ENCODE peak calls at places on chromosomes 4 and X, in six cellular contexts. C, N, X, Q, G and P are unnamed samples.

GRCh38 chrX:32514986-32515385 is 696.4 kb downstream of the DMD start:
- DNase-seq in X (no peak), Q (no peak), C (no peak), G (no peak), N (no peak), P (no peak)

GRCh38 chr4:138869631-138870030 is 145.9 kb upstream of the NOCT start:
- DNase-seq in X (no peak), G (no peak), Q (no peak), N (no peak), C (no peak), P (peak; percentile 46)

GRCh38 chrX:13428055-13428786 is 108.4 kb upstream of the ATXN3L start:
- DNase-seq in X (no peak), N (no peak), Q (peak; percentile 26), G (no peak), C (peak; percentile 11), P (no peak)

GRCh38 chr4:185782523-185782922 is 29.5 kb downstream of the SORBS2 start:
- DNase-seq in C (peak; percentile 25), N (no peak), Q (no peak), G (no peak), X (no peak), P (no peak)

GRCh38 chr4:56728512-56728911 is 47.4 kb upstream of the HOPX start:
- DNase-seq in X (peak; percentile 34), Q (no peak), C (peak; percentile 89), G (no peak), N (peak; percentile 70), P (peak; percentile 42)

GRCh38 chr4:86927843-86928395 is 6.9 kb upstream of the AFF1 start:
- DNase-seq in N (peak; percentile 59), X (no peak), G (no peak), C (peak; percentile 66), Q (no peak), P (no peak)

GRCh38 chr4:108917255-108917654 is 154.4 kb upstream of the ETNPPL start:
- DNase-seq in X (no peak), G (no peak), Q (peak; percentile 35), C (no peak), N (no peak), P (no peak)

GRCh38 chr4:102878901-102879300 is 10.1 kb downstream of the CISD2 start:
- DNase-seq in X (no peak), C (no peak), N (no peak), Q (no peak), G (no peak), P (no peak)

GRCh38 chr4:90443231-90443630 is 316.0 kb downstream of the CCSER1 start:
- DNase-seq in N (no peak), G (no peak), C (no peak), Q (no peak), X (no peak), P (no peak)

GRCh38 chr4:23323436-23323835 is 566.4 kb downstream of the PPARGC1A start:
- DNase-seq in G (no peak), Q (no peak), C (no peak), N (no peak), X (no peak), P (no peak)

GRCh38 chr4:2958446-2958845 is 4.8 kb downstream of the NOP14 start:
- DNase-seq in X (no peak), C (no peak), N (no peak), Q (no peak), G (no peak), P (no peak)

GRCh38 chr4:32748498-32748897 is 2028.3 kb downstream of the PCDH7 start:
- DNase-seq in G (no peak), C (peak; percentile 4), X (no peak), N (no peak), Q (peak; percentile 19), P (no peak)

GRCh38 chr4:6560416-6561172 is 14.4 kb upstream of the MAN2B2 start:
- DNase-seq in Q (no peak), C (no peak), X (no peak), G (no peak), N (no peak), P (no peak)

GRCh38 chr4:133162941-133163340 is 13.8 kb downstream of the PCDH10 start:
- DNase-seq in G (no peak), Q (peak; percentile 19), X (no peak), N (no peak), C (no peak), P (no peak)

GRCh38 chr4:123379392-123379791 is 17.2 kb upstream of the SPRY1 start:
- DNase-seq in Q (no peak), N (no peak), C (no peak), G (no peak), X (no peak), P (no peak)

GRCh38 chrX:139691843-139692505 is 16.0 kb downstream of the MCF2 start:
- DNase-seq in G (no peak), Q (peak; percentile 45), C (peak; percentile 5), N (no peak), X (no peak), P (no peak)

GRCh38 chrX:102934624-102935023 is 2.4 kb upstream of the RAB40AL start:
- DNase-seq in G (no peak), X (peak; percentile 30), N (peak; percentile 10), Q (peak; percentile 41), C (peak; percentile 12), P (no peak)

GRCh38 chr4:143625632-143626031 is 74.8 kb downstream of the FREM3 start:
- DNase-seq in C (no peak), N (peak; percentile 9), X (no peak), Q (no peak), G (no peak), P (no peak)

GRCh38 chrX:2243913-2244460 is 256.8 kb downstream of the DHRSX start:
- DNase-seq in C (no peak), G (no peak), X (no peak), Q (no peak), N (no peak), P (no peak)

GRCh38 chrX:40843643-40844042 is 108.3 kb upstream of the MED14 start:
- DNase-seq in X (no peak), C (no peak), G (no peak), N (no peak), Q (no peak), P (no peak)

GRCh38 chrX:40849906-40850672 is 114.7 kb upstream of the MED14 start:
- DNase-seq in Q (no peak), X (no peak), G (no peak), N (no peak), C (no peak), P (no peak)

GRCh38 chrX:40845331-40845911 is 110.1 kb upstream of the MED14 start:
- DNase-seq in Q (peak; percentile 85), C (peak; percentile 67), N (no peak), G (no peak), X (no peak), P (peak; percentile 16)

DNA sequence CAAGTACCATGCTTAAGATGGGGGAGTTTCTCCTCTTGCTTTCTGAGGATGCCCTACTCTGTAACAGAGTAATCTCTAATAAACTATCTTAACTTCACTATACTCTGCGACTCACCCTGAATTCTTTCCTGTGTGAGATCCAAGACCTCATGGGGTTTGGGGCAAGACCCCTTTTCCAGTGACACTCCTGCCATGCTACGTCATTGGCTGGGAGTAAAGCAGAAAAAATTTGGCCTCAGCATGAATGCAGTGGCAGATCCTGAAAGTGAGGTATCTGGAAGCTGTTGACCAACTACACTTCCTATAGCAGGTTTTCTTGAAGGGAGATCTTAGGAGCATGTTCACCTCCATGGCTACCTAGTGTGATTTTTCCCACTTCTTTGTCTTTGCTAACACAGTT is 109.1 kb upstream of the MED14 start:
- DNase-seq in N (no peak), C (no peak), G (no peak), Q (no peak), X (no peak), P (no peak)
- TF ChIP-seq CTCF in N (no peak), C (no peak), G (no peak), Q (no peak), X (no peak), P (no peak)

DNA sequence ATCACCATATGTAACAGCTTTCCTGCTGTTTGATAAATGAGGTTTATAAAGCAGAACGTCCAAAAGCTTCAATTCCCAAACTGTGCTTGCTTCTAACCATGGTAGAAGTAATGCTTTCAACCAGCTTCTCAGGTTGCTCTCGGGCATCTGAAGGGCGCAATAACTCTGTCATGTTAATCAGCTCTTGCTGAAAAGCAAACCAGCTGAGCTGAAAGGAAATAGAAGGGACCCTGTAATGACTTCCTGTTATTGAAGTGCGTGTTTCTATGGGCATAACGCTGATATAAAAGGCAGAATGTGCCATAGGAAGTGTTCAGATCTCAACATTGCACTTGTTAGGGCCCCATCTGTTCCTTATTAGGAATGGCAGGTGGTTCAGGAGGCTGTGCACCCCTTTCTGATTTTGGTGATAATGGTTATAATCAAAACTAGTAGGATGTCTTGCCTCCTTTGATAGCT is 21.2 kb downstream of the HERC3 start:
- DNase-seq in N (no peak), Q (peak; percentile 49), G (peak; percentile 32), C (no peak), X (no peak), P (no peak)
- H3K4me3 ChIP-seq in N (no peak overlapping the region), Q (no peak overlapping the region), G (peak overlapping the region; percentile 19), C (no peak overlapping the region), X (no peak overlapping the region), P (peak overlapping the region; percentile 6)

GRCh38 chrX:11541510-11541909 is 124.2 kb downstream of the ARHGAP6 start:
- DNase-seq in X (no peak), C (no peak), Q (no peak), N (no peak), G (no peak), P (no peak)

GRCh38 chrX:11546917-11547316 is 118.8 kb downstream of the ARHGAP6 start:
- DNase-seq in X (no peak), G (no peak), Q (no peak), C (no peak), N (no peak), P (no peak)

GRCh38 chrX:11540532-11541377 is 125.0 kb downstream of the ARHGAP6 start:
- DNase-seq in Q (no peak), G (no peak), N (no peak), C (no peak), X (no peak), P (peak; percentile 25)

GRCh38 chrX:11543249-11543648 is 122.5 kb downstream of the ARHGAP6 start:
- DNase-seq in N (no peak), X (no peak), C (no peak), Q (no peak), G (no peak), P (no peak)
- TF ChIP-seq CTCF in N (no peak), X (no peak), C (no peak), Q (peak; percentile 33), G (no peak), P (no peak)

DNA sequence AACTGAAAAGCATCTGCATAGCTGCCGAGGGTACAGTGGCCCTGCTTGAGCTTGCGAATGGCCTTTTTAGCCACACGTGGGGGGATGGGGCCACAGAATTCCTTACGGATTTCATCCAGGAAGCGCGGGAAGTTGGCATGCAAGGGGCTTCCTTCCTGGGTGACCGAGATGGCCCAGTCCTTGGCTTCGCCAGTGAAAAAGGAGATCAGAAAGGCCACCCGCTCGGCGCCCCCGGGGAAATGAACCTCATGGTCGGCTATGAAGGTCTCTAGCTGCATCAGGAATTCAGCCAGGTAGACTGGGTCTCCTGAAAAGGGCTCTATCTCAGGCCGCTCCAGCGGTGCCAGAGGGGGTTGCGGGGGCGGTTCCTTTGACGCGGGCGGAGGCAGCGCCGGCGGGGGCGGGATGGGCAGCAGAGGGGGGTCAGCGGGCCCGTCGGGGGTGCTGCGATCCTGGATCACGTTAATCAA is 918 bp downstream of the RTL5 start:
- DNase-seq in G (no peak), X (no peak), C (no peak), Q (peak; percentile 55), N (no peak), P (no peak)
- H3K4me3 ChIP-seq in G (no peak overlapping the region), X (peak overlapping the region; percentile 54), C (no peak overlapping the region), Q (peak overlapping the region; percentile 58), N (peak overlapping the region; percentile 60), P (peak overlapping the region; percentile 67)

GRCh38 chr4:189802884-189803283 is 137.8 kb upstream of the FRG1 start:
- DNase-seq in C (no peak), X (no peak), Q (peak; percentile 57), N (no peak), G (no peak), P (no peak)
- TF ChIP-seq CTCF in C (peak; percentile 13), X (no peak), Q (peak; percentile 78), N (no peak), G (no peak), P (no peak)